ENCODE peak calls at places on chromosomes 1 and 21, in five cellular contexts. N is esophagus muscularis mucosa, L is fibroblast of the aortic adventitia, W is GM12865, Q is OCI-LY7. V is an unnamed sample.

GRCh38 chr21:41611966-41612606 is 104.1 kb upstream of the TMPRSS2 start:
- DNase-seq in N (no peak), L (peak; percentile 48), Q (peak; percentile 77), W (peak; percentile 32), V (peak; percentile 58)

GRCh38 chr1:27607239-27607804 is 3.4 kb upstream of the AHDC1 start:
- DNase-seq in W (no peak), N (no peak), Q (no peak), L (no peak), V (no peak)

GRCh38 chr1:226653311-226653921 is 85.7 kb downstream of the ITPKB start:
- DNase-seq in W (peak; percentile 83), L (no peak), N (no peak), Q (peak; percentile 94), V (no peak)

GRCh38 chr1:98327151-98327918 is 334.2 kb upstream of the SNX7 start:
- DNase-seq in L (peak; percentile 84), W (no peak), N (no peak), Q (no peak), V (no peak)

GRCh38 chr1:230693221-230693620 is 20.7 kb downstream of the AGT start:
- DNase-seq in L (no peak), Q (no peak), W (no peak), N (no peak), V (no peak)

GRCh38 chr1:174769961-174770549 is 229.7 kb upstream of the CACYBP start:
- DNase-seq in Q (peak; percentile 80), W (peak; percentile 63), N (no peak), L (peak; percentile 81), V (peak; percentile 51)

GRCh38 chr1:152397474-152397873 is 16.6 kb downstream of the CRNN start:
- DNase-seq in Q (no peak), L (no peak), W (no peak), N (no peak), V (no peak)

GRCh38 chr1:206873603-206874188 is 8.3 kb downstream of the IL20 start:
- DNase-seq in W (no peak), N (no peak), L (no peak), Q (no peak), V (no peak)

GRCh38 chr1:232445361-232446106 is 184.4 kb downstream of the SIPA1L2 start:
- DNase-seq in N (peak; percentile 53), Q (no peak), W (no peak), L (no peak), V (no peak)

GRCh38 chr1:47738560-47739182 is 258.5 kb downstream of the TRABD2B start:
- DNase-seq in Q (no peak), W (no peak), N (no peak), L (peak; percentile 68), V (no peak)

GRCh38 chr1:10007161-10007560 is 10.1 kb downstream of the RBP7 start:
- DNase-seq in N (no peak), W (no peak), Q (no peak), L (peak; percentile 61), V (no peak)

GRCh38 chr1:90839323-90839722 is 122.2 kb upstream of the BARHL2 start:
- DNase-seq in L (no peak), N (no peak), W (no peak), Q (no peak), V (no peak)

GRCh38 chr1:100942304-100943046 is 46.6 kb downstream of the SLC30A7 start:
- DNase-seq in N (no peak), W (no peak), L (no peak), Q (no peak), V (no peak)

GRCh38 chr1:180168786-180169640 is 14.3 kb downstream of the QSOX1 start:
- DNase-seq in N (no peak), L (peak; percentile 27), Q (peak; percentile 53), W (peak; percentile 59), V (peak; percentile 77)

GRCh38 chr1:151537112-151537511 is 3.0 kb upstream of the TUFT1 start:
- DNase-seq in Q (no peak), N (no peak), W (no peak), L (peak; percentile 97), V (no peak)

GRCh38 chr1:217275617-217276398 is 355.1 kb downstream of the GPATCH2 start:
- DNase-seq in N (no peak), L (peak; percentile 82), Q (no peak), W (peak; percentile 34), V (no peak)

GRCh38 chr21:42474043-42474831 is 21.8 kb downstream of the RSPH1 start:
- DNase-seq in N (no peak), L (no peak), Q (no peak), W (peak; percentile 72), V (peak; percentile 53)

GRCh38 chr1:156876281-156876680 is 15.6 kb downstream of the NTRK1 start:
- DNase-seq in N (no peak), W (no peak), L (no peak), Q (no peak), V (no peak)

GRCh38 chr1:216849141-216849540 is 125.9 kb upstream of the ESRRG start:
- DNase-seq in W (no peak), N (no peak), Q (no peak), L (no peak), V (no peak)

DNA sequence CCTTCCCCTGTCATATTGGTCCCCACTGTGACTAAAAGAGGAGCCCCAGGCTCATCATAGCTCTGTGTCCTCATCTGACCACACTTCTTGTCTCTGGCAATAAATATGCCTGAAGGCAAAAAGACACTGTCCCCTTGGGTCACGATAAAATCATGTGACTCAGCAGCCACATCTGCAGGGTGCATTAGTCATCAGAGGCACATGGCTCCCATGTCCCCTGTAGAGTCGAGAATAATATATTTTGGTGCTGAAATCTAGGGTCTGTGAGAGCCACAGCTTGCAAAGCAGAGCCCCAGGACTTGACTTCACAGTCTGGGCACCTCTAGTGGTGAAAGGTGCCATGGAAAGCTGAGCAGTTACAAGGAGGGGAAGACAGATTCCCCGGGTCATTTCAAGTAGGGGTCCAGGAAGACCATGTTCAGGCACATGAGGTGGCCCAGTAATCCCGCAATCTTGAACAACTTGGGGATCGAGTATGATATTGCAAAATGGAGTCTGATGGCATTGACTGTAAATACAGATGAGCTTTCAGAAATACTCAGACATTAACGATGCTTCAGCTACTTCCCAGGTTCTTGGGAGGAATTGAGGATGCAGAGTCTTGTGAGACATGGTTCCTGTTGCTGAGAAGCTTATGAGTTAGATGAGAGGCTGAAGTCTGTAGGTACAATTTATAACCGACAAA is 68.6 kb downstream of the SLC35F3 start:
- DNase-seq in W (no peak), Q (no peak), L (no peak), N (no peak), V (no peak)
- TF ChIP-seq CTCF in W (no peak), Q (no peak), L (no peak), N (no peak), V (no peak)

DNA sequence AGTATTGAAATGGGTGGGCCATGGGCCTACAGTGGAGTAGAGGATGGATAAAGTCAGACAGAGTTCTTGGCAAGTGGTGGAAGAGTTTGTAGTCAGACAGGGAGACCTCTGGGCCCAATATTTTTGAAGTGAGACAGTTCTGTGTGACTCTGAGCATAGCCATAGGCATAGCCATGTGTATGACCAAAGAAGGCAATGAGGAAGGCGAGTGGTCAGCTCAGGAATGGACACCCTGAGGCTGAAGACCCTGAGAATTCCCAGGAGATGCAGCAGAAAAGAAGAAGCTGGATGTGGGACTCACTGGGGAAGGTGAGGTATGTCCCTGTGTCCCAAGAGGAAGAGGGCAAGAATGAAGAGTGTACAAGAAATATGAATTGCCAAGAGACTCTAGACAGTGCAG is 210.6 kb upstream of the IRF2BP2 start:
- DNase-seq in Q (no peak), N (no peak), W (no peak), L (no peak), V (no peak)
- TF ChIP-seq CTCF in Q (no peak), N (no peak), W (no peak), L (no peak), V (no peak)

GRCh38 chr1:6987940-6988339 is 202.7 kb downstream of the CAMTA1 start:
- DNase-seq in Q (no peak), L (no peak), N (no peak), W (no peak), V (no peak)
- TF ChIP-seq CTCF in Q (no peak), L (no peak), N (no peak), W (no peak), V (no peak)

GRCh38 chr21:31136891-31137290 is 98.6 kb upstream of the KRTAP19-8 start:
- DNase-seq in W (peak; percentile 63), Q (no peak), L (peak; percentile 23), N (no peak), V (no peak)
- TF ChIP-seq CTCF in W (peak; percentile 18), Q (no peak), L (no peak), N (no peak), V (no peak)